ENCODE peak calls at places on chromosomes 4 and X, in five cellular contexts. Y is CD8-positive, alpha-beta memory T cell; U is H7; X is BJ; T is head of caudate nucleus. G is an unnamed sample.

GRCh38 chrX:124393659-124394058 is 47.3 kb downstream of the SH2D1A start:
- DNase-seq in U (no peak), Y (no peak), T (no peak), X (no peak), G (no peak)

GRCh38 chr4:112813790-112814189 is 176.8 kb downstream of the LARP7 start:
- DNase-seq in Y (no peak), U (no peak), X (peak; percentile 38), T (no peak), G (no peak)

GRCh38 chr4:1939664-1940509 is 68.7 kb downstream of the NSD2 start:
- DNase-seq in Y (no peak), T (no peak), X (peak; percentile 51), U (no peak), G (no peak)

GRCh38 chrX:123201720-123202119 is 17.6 kb downstream of the GRIA3 start:
- DNase-seq in X (no peak), Y (no peak), U (no peak), T (peak; percentile 30), G (no peak)

GRCh38 chrX:155056471-155056870 is 14.5 kb downstream of the CMC4 start:
- DNase-seq in T (no peak), X (no peak), U (no peak), Y (no peak), G (no peak)

GRCh38 chr4:77818667-77819408 is at the start of gene CNOT6L:
- DNase-seq in U (peak; percentile 72), T (peak; percentile 80), Y (peak; percentile 93), X (no peak), G (no peak)

GRCh38 chrX:30309139-30309571 is at the start of gene NR0B1:
- DNase-seq in U (peak; percentile 53), X (no peak), T (peak; percentile 9), Y (no peak), G (no peak)

GRCh38 chr4:135839712-135840111 is 1638.1 kb upstream of the PABPC4L start:
- DNase-seq in T (no peak), Y (no peak), U (no peak), X (no peak), G (no peak)

GRCh38 chr4:39036172-39036571 is 4.0 kb upstream of the TMEM156 start:
- DNase-seq in U (no peak), X (no peak), Y (no peak), T (no peak), G (no peak)

GRCh38 chr4:38145033-38145673 is 185.0 kb downstream of the PTTG2 start:
- DNase-seq in Y (no peak), T (no peak), U (no peak), X (no peak), G (no peak)

GRCh38 chr4:70838972-70839536 is 636 bp downstream of the GRSF1 start:
- DNase-seq in Y (peak; percentile 78), U (peak; percentile 83), T (peak; percentile 60), X (no peak), G (no peak)

GRCh38 chr4:89222171-89222570 is 85.4 kb downstream of the GPRIN3 start:
- DNase-seq in Y (no peak), T (no peak), X (no peak), U (no peak), G (no peak)

GRCh38 chrX:16112428-16112827 is 10.9 kb upstream of the GRPR start:
- DNase-seq in T (no peak), U (no peak), Y (no peak), X (no peak), G (no peak)

GRCh38 chrX:35351795-35352483 is 409.3 kb downstream of the FAM47B start:
- DNase-seq in Y (no peak), X (no peak), U (no peak), T (no peak), G (no peak)

GRCh38 chrX:135340827-135341226 is 31.5 kb downstream of the ETDC start:
- DNase-seq in T (no peak), Y (no peak), X (peak; percentile 44), U (no peak), G (no peak)

GRCh38 chrX:101219116-101219839 is at the start of gene DRP2:
- DNase-seq in U (no peak), T (no peak), Y (no peak), X (no peak), G (no peak)

GRCh38 chrX:106999002-106999975 is 723 bp downstream of the MORC4 start:
- DNase-seq in Y (peak; percentile 60), T (peak; percentile 63), U (peak; percentile 54), X (no peak), G (no peak)

GRCh38 chr4:155602351-155603140 is 64.1 kb upstream of the GUCY1A1 start:
- DNase-seq in T (no peak), X (no peak), U (no peak), Y (no peak), G (no peak)

GRCh38 chr4:128162434-128162833 is 101.3 kb downstream of the LARP1B start:
- DNase-seq in X (no peak), T (no peak), U (no peak), Y (no peak), G (no peak)

GRCh38 chr4:121582296-121582695 is 114.5 kb downstream of the ANXA5 start:
- DNase-seq in U (no peak), X (no peak), T (no peak), Y (no peak), G (no peak)

GRCh38 chr4:85724801-85725548 is 250.0 kb downstream of the ARHGAP24 start:
- DNase-seq in X (no peak), Y (no peak), T (no peak), U (no peak), G (no peak)

GRCh38 chrX:49838374-49838773 is 9.3 kb downstream of the PAGE4 start:
- DNase-seq in T (peak; percentile 9), Y (no peak), X (no peak), U (peak; percentile 38), G (no peak)

GRCh38 chr4:57162499-57163019 is 52.4 kb upstream of the IGFBP7 start:
- DNase-seq in X (no peak), Y (no peak), T (no peak), U (no peak), G (no peak)